ENCODE peak calls at places on chromosomes 3 and 15, in seven cellular contexts. Q is neural crest cell; W is Karpas-422; M is activated T-cell treated with anti-CD3 and anti-CD28 coated beads, Interleukin-2, amount 50 U/mL, for 72 hours; A is kidney tubule cell; H is stimulated activated CD4-positive, alpha-beta T cell treated with anti-CD3 and anti-CD28 coated beads, Interleukin-4, amount 100 ng/mL, for 24 hours; D is CMK. F is an unnamed sample.

GRCh38 chr3:104180906-104181305 is 1185.8 kb upstream of the ALCAM start:
- DNase-seq in M (no peak), Q (no peak), W (no peak), D (no peak), A (no peak), H (no peak), F (no peak)

GRCh38 chr3:157464283-157464682 is 27.6 kb downstream of the PTX3 start:
- DNase-seq in Q (no peak), D (no peak), H (no peak), W (no peak), M (no peak), A (no peak), F (no peak)

GRCh38 chr3:164486150-164486549 is 592.1 kb downstream of the SI start:
- DNase-seq in M (no peak), A (no peak), H (no peak), Q (no peak), D (no peak), W (no peak), F (peak; percentile 31)

GRCh38 chr3:139935071-139935865 is at the start of gene CLSTN2:
- DNase-seq in M (peak; percentile 49), A (peak; percentile 80), Q (peak; percentile 69), D (no peak), H (no peak), W (peak; percentile 69), F (peak; percentile 62)

GRCh38 chr3:73086071-73086494 is 24.6 kb downstream of the EBLN2 start:
- DNase-seq in D (no peak), A (peak; percentile 50), M (peak; percentile 53), H (peak; percentile 59), Q (peak; percentile 58), W (peak; percentile 70), F (peak; percentile 33)

GRCh38 chr15:68599560-68600071 is 20.8 kb downstream of the CORO2B start:
- DNase-seq in A (peak; percentile 58), Q (peak; percentile 73), H (no peak), D (no peak), M (no peak), W (peak; percentile 59), F (peak; percentile 26)

GRCh38 chr3:175066617-175067415 is 207.7 kb downstream of the NAALADL2 start:
- DNase-seq in M (no peak), H (no peak), D (no peak), W (no peak), A (no peak), Q (no peak), F (no peak)

GRCh38 chr15:48395532-48396011 is 64.3 kb downstream of the DUT start:
- DNase-seq in H (no peak), D (no peak), M (no peak), W (no peak), Q (no peak), A (peak; percentile 73), F (no peak)